ENCODE peak calls at places on chromosomes 3 and 15, in five cellular contexts. D is HFF-Myc, O is GM06990, N is fibroblast of lung, F is lower lobe of right lung. T is an unnamed sample.

GRCh38 chr3:77906102-77906709 is 866.3 kb downstream of the ROBO2 start:
- DNase-seq in D (no peak), N (peak), O (no peak), F (no peak), T (no peak)

GRCh38 chr3:118213892-118214291 is 820.8 kb downstream of the IGSF11 start:
- DNase-seq in O (no peak), N (no peak), D (no peak), F (no peak), T (no peak)

GRCh38 chr3:47359283-47359682 is 21.5 kb upstream of the PTPN23 start:
- DNase-seq in D (no peak), N (no peak), F (no peak), O (no peak), T (no peak)

GRCh38 chr15:88897456-88898194 is 2.3 kb upstream of the HAPLN3 start:
- DNase-seq in N (peak), D (no peak), O (no peak), F (peak), T (peak)

GRCh38 chr3:94159062-94159726 is 96.3 kb downstream of the NSUN3 start:
- DNase-seq in F (no peak), O (no peak), D (no peak), N (peak), T (peak)

GRCh38 chr3:45572755-45573154 is 21.8 kb upstream of the LIMD1 start:
- DNase-seq in F (no peak), O (no peak), N (no peak), D (no peak), T (no peak)

GRCh38 chr15:94230886-94231727 is at the start of gene MCTP2:
- DNase-seq in N (peak), F (peak), D (no peak), O (peak), T (peak)

GRCh38 chr15:79942656-79943481 is 28.1 kb downstream of the BCL2A1 start:
- DNase-seq in F (no peak), O (no peak), N (peak), D (no peak), T (no peak)

GRCh38 chr3:129485681-129486056 is 42.8 kb upstream of the RHO start:
- DNase-seq in N (peak), F (peak), D (peak), O (no peak), T (peak)

GRCh38 chr15:66865622-66866611 is 163.9 kb downstream of the SMAD6 start:
- DNase-seq in D (no peak), N (no peak), O (peak), F (peak), T (no peak)

GRCh38 chr15:31471731-31472430 is 145.2 kb downstream of the KLF13 start:
- DNase-seq in N (peak), F (no peak), D (peak), O (no peak), T (peak)

GRCh38 chr3:131756405-131756804 is 253.6 kb upstream of the MRPL3 start:
- DNase-seq in O (no peak), N (no peak), D (no peak), F (no peak), T (no peak)

GRCh38 chr3:81816473-81817260 is 55.2 kb upstream of the GBE1 start:
- DNase-seq in D (peak), N (peak), O (peak), F (no peak), T (peak)

GRCh38 chr3:43388188-43388587 is 101.8 kb downstream of the SNRK start:
- DNase-seq in F (no peak), D (no peak), N (no peak), O (no peak), T (no peak)

GRCh38 chr15:48298914-48299313 is 32.3 kb upstream of the DUT start:
- DNase-seq in N (no peak), D (no peak), F (no peak), O (no peak), T (no peak)
- H3K4me3 ChIP-seq in N (no peak), D (no peak), F (no peak), O (no peak), T (no peak)

GRCh38 chr3:183587337-183587736 is 31.8 kb upstream of the KLHL6 start:
- DNase-seq in O (no peak), N (no peak), D (no peak), F (no peak), T (no peak)

GRCh38 chr3:183594636-183595035 is 39.1 kb upstream of the KLHL6 start:
- DNase-seq in D (no peak), F (no peak), O (no peak), N (no peak), T (no peak)

GRCh38 chr3:183590442-183590841 is 34.9 kb upstream of the KLHL6 start:
- DNase-seq in D (no peak), O (no peak), N (no peak), F (no peak), T (no peak)

GRCh38 chr3:183592820-183593219 is 37.3 kb upstream of the KLHL6 start:
- DNase-seq in O (no peak), N (no peak), D (no peak), F (no peak), T (no peak)

DNA sequence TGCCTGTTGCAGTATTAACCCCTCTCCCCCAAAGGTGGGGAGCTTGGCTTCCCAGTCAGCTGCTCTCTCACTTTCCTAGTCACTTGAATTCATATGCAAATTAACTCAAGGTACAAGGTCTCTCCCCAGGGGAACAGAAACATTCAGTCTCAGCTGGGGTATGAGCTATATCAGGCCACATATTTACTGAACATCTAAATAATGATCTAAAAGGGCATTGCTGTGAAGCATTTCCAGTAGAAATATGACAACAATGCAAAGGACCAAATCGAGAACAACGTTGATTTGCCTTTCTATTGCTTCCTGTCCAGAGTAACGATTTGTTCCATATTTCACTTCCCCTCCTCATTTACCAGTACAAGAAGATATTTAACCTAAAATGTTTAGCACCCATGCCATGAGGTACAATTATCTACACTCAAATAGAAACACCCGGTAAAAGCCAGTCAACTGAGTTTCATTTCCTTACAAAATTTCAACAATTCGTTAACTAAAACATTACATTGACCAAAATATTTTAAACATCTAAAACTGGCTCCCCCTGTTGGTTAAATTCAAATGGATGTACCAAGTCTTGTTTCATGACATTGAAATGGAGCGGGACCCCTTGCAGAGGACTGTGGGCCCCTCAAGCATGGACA is 36.5 kb upstream of the KLHL6 start:
- DNase-seq in O (peak), D (no peak), N (no peak), F (no peak), T (no peak)
- TF ChIP-seq CTCF in O (peak), D (peak), N (peak), F (peak), T (peak)

DNA sequence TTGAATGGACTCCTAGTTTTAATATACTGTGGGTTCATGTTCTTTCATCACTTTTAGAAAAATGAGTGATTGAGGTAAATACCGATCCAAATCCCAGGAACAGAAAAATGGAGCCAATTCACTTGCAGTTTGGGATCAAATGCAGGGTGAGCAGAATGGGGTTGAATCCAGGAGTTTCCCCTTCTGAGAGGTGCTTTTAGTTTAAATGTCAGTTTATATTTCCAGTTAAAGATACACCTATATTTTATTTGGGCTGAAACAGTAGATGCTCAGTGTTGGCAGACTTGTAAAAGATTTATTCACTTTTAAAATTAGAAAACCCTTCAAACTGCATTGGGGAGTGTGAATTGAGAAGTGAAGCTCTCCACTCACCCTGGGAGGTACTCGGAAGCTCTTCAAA is 2.6 kb downstream of the TRIM71 start:
- DNase-seq in O (no peak), D (no peak), F (no peak), N (no peak), T (no peak)
- H3K4me3 ChIP-seq in O (no peak), D (no peak), F (peak), N (no peak), T (no peak)

GRCh38 chr15:70427531-70428120 is 329.9 kb upstream of the TLE3 start:
- DNase-seq in F (no peak), O (no peak), D (no peak), N (peak), T (no peak)

GRCh38 chr15:70426065-70426821 is 328.5 kb upstream of the TLE3 start:
- DNase-seq in N (peak), F (no peak), D (no peak), O (no peak), T (peak)

GRCh38 chr15:70428211-70428822 is 330.6 kb upstream of the TLE3 start:
- DNase-seq in O (no peak), N (no peak), F (no peak), D (no peak), T (no peak)

GRCh38 chr15:70424937-70425411 is 327.3 kb upstream of the TLE3 start:
- DNase-seq in D (no peak), O (no peak), N (no peak), F (no peak), T (no peak)

GRCh38 chr15:70427120-70427519 is 329.4 kb upstream of the TLE3 start:
- DNase-seq in O (no peak), N (no peak), F (no peak), D (no peak), T (no peak)
- TF ChIP-seq CTCF in O (no peak), N (peak), F (no peak), D (no peak), T (no peak)

DNA sequence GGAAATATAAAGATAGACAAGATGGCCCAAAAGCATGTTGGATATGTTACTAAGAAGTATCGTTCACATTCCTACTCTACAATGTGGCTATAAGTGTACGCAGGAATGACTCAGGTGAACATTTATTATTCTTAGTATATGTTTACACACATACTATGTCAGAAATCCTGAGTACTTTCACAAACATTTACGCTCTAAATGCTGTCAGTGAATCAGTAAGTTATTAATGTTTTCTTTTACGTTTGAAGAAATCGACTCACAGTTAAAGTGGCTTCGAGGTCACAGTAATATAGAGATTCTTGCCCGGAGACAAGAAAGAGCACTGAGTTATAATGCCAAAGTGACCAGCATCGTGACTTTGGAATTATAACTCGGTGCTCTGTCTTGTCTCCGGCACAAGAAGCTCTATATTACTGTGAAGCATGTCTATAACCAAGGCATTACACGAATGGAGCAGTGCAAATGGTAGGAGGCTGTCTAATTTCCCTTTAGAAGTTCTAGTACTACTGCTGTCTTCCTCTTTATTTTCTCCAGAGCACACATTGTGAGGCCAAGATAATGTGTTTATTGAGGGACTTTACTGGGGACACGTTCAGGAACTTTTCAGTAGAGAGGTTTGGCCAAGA is 61.8 kb upstream of the P3H2 start:
- DNase-seq in O (no peak), N (peak), F (no peak), D (no peak), T (peak)
- H3K4me3 ChIP-seq in O (no peak), N (no peak), F (no peak), D (no peak), T (no peak)

GRCh38 chr15:72532991-72533601 is 59.0 kb downstream of the ARIH1 start:
- DNase-seq in N (no peak), F (no peak), D (no peak), O (no peak), T (no peak)
- TF ChIP-seq CTCF in N (peak), F (peak), D (peak), O (peak), T (peak)

GRCh38 chr15:81265944-81266775 is 57.8 kb downstream of the STARD5 start:
- DNase-seq in F (peak), N (peak), D (peak), O (peak), T (peak)

GRCh38 chr15:81263477-81263876 is 60.5 kb downstream of the STARD5 start:
- DNase-seq in D (no peak), O (no peak), N (no peak), F (no peak), T (no peak)

GRCh38 chr15:81264072-81264857 is 59.7 kb downstream of the STARD5 start:
- DNase-seq in O (no peak), D (no peak), F (no peak), N (no peak), T (no peak)

GRCh38 chr15:81268340-81268739 is 55.6 kb downstream of the STARD5 start:
- DNase-seq in O (no peak), D (no peak), F (no peak), N (no peak), T (no peak)

GRCh38 chr15:81265256-81265943 is 58.5 kb downstream of the STARD5 start:
- DNase-seq in F (no peak), N (no peak), D (no peak), O (peak), T (no peak)
- H3K4me3 ChIP-seq in F (no peak), N (peak), D (no peak), O (peak), T (no peak)

GRCh38 chr15:85011210-85011571 is 29.5 kb downstream of the PDE8A start:
- DNase-seq in O (no peak), F (no peak), D (no peak), N (no peak), T (no peak)

GRCh38 chr15:85009435-85009834 is 27.8 kb downstream of the PDE8A start:
- DNase-seq in D (no peak), O (no peak), F (no peak), N (no peak), T (no peak)

GRCh38 chr15:85008474-85009260 is 27.0 kb downstream of the PDE8A start:
- DNase-seq in D (no peak), F (no peak), N (no peak), O (no peak), T (no peak)

GRCh38 chr15:85010114-85010471 is 28.4 kb downstream of the PDE8A start:
- DNase-seq in O (no peak), F (no peak), N (no peak), D (no peak), T (no peak)

GRCh38 chr15:85010472-85011209 is 29.0 kb downstream of the PDE8A start:
- DNase-seq in N (no peak), F (no peak), D (no peak), O (no peak), T (peak)
- TF ChIP-seq CTCF in N (no peak), F (no peak), D (peak), O (no peak), T (no peak)

T was measured in fibroblast of mammary gland.